ENCODE peak calls at places on chromosome 11, in four cellular contexts. X is activated T-helper 9 cell treated with anti-CD3 and anti-CD28 coated beads, Interleukin-2, amount 50 U/mL, for 16 hours; V is HT-29; K is LHCN-M2. S is an unnamed sample.

GRCh38 chr11:118615282-118615979 is 8.0 kb downstream of the PHLDB1 start:
- DNase-seq in K (no peak), X (no peak), V (peak), S (no peak)

GRCh38 chr11:12195773-12196172 is 85.4 kb downstream of the MICAL2 start:
- DNase-seq in V (no peak), K (no peak), X (no peak), S (no peak)

GRCh38 chr11:113796663-113797259 is 17.2 kb downstream of the CLDN25 start:
- DNase-seq in X (no peak), K (peak), V (peak), S (peak)

GRCh38 chr11:36594316-36594989 is at the start of gene IFTAP:
- DNase-seq in V (peak), K (peak), X (peak), S (peak)

GRCh38 chr11:115226556-115226955 is 277.7 kb downstream of the CADM1 start:
- DNase-seq in V (no peak), K (peak), X (no peak), S (peak)

GRCh38 chr11:2701230-2701629 is 1.4 kb upstream of the KCNQ1OT1 start:
- DNase-seq in X (no peak), V (no peak), K (no peak), S (no peak)

GRCh38 chr11:67312187-67313021 is 9.1 kb downstream of the SSH3 start:
- DNase-seq in K (no peak), X (peak), V (peak), S (no peak)

GRCh38 chr11:92082652-92083051 is 142.0 kb upstream of the FAT3 start:
- DNase-seq in X (no peak), K (no peak), V (no peak), S (no peak)

GRCh38 chr11:69921429-69922014 is 102.3 kb upstream of the FGF3 start:
- DNase-seq in K (no peak), X (no peak), V (no peak), S (no peak)

GRCh38 chr11:14015711-14016110 is 53.2 kb downstream of the SPON1 start:
- DNase-seq in X (no peak), V (peak), K (peak), S (peak)

GRCh38 chr11:42043312-42043711 is 583.9 kb upstream of the LRRC4C start:
- DNase-seq in V (no peak), X (no peak), K (no peak), S (no peak)

GRCh38 chr11:12060385-12060980 is 49.9 kb upstream of the MICAL2 start:
- DNase-seq in X (no peak), K (no peak), V (no peak), S (no peak)

GRCh38 chr11:4664791-4665190 is 21.0 kb downstream of the OR51E1 start:
- DNase-seq in K (no peak), X (no peak), V (no peak), S (peak)

GRCh38 chr11:126853732-126854131 is 146.8 kb downstream of the KIRREL3 start:
- DNase-seq in V (no peak), X (no peak), K (no peak), S (peak)

GRCh38 chr11:115276182-115276581 is 228.0 kb downstream of the CADM1 start:
- DNase-seq in K (no peak), V (no peak), X (no peak), S (no peak)

GRCh38 chr11:110124605-110125004 is 31.4 kb downstream of the ZC3H12C start:
- DNase-seq in X (no peak), V (no peak), K (no peak), S (no peak)

GRCh38 chr11:132099692-132100091 is 729.3 kb downstream of the NTM start:
- DNase-seq in V (peak), K (no peak), X (no peak), S (no peak)

GRCh38 chr11:45079943-45080719 is 66.3 kb upstream of the PRDM11 start:
- DNase-seq in V (no peak), K (no peak), X (peak), S (no peak)

GRCh38 chr11:61021661-61022212 is 50.3 kb downstream of the CD6 start:
- DNase-seq in X (peak), V (peak), K (no peak), S (no peak)

S was measured in HCEC 1CT.